ENCODE peak calls at places on chromosomes 16 and 17, in ten cellular contexts. G, O, K, B, H, C, M, W, P and E are unnamed samples.

GRCh38 chr17:6502142-6502541 is 54.2 kb downstream of the PITPNM3 start:
- DNase-seq in P (no peak), C (no peak), G (no peak), O (no peak), M (no peak), B (no peak), K (no peak), H (no peak), W (no peak), E (no peak)

GRCh38 chr16:77955127-77955526 is 67.2 kb upstream of the CLEC3A start:
- DNase-seq in M (no peak), P (no peak), H (no peak), B (no peak), K (no peak), G (no peak), C (no peak), W (no peak), O (no peak), E (no peak)

GRCh38 chr17:20562587-20562986 is 16.9 kb upstream of the CDRT15L2 start:
- DNase-seq in P (peak; percentile 3), K (no peak), C (no peak), G (no peak), B (no peak), O (no peak), W (no peak), M (no peak), H (no peak), E (no peak)

GRCh38 chr17:2192367-2193028 is 111.1 kb downstream of the SMG6 start:
- DNase-seq in P (peak; percentile 80), M (no peak), H (no peak), G (peak; percentile 19), B (peak; percentile 7), O (no peak), C (peak; percentile 99), K (peak; percentile 46), W (no peak), E (no peak)

GRCh38 chr16:49799172-49799571 is 56.7 kb downstream of the ZNF423 start:
- DNase-seq in M (peak; percentile 51), H (no peak), O (no peak), B (no peak), G (no peak), W (no peak), C (no peak), K (no peak), P (no peak), E (no peak)

GRCh38 chr17:47203984-47204721 is 5.0 kb upstream of the MYL4 start:
- DNase-seq in O (no peak), P (peak; percentile 76), B (no peak), H (no peak), G (no peak), W (no peak), K (no peak), C (no peak), M (no peak), E (no peak)

GRCh38 chr17:62792122-62792800 is 15.9 kb downstream of the MARCHF10 start:
- DNase-seq in P (no peak), B (no peak), K (no peak), G (no peak), C (peak; percentile 63), H (no peak), M (no peak), W (no peak), O (no peak), E (no peak)

GRCh38 chr16:9286930-9287329 is 195.5 kb downstream of the HAPSTR1 start:
- DNase-seq in O (no peak), M (peak; percentile 26), P (no peak), K (no peak), G (peak; percentile 85), H (no peak), W (no peak), C (no peak), B (no peak), E (no peak)

GRCh38 chr17:17109896-17110295 is 67.6 kb downstream of the MPRIP start:
- DNase-seq in H (no peak), C (no peak), M (no peak), G (peak; percentile 87), K (peak; percentile 41), W (no peak), B (no peak), O (peak; percentile 83), P (peak; percentile 39), E (no peak)

GRCh38 chr16:58855291-58855823 is 121.2 kb upstream of the GOT2 start:
- DNase-seq in P (no peak), K (no peak), W (no peak), C (no peak), B (no peak), G (no peak), O (no peak), M (no peak), H (no peak), E (no peak)

GRCh38 chr16:81599034-81599744 is 154.6 kb downstream of the CMIP start:
- DNase-seq in O (no peak), K (no peak), P (no peak), G (no peak), C (no peak), B (no peak), H (no peak), M (no peak), W (no peak), E (no peak)

GRCh38 chr16:48184681-48185080 is 28.9 kb upstream of the ABCC12 start:
- DNase-seq in O (no peak), G (no peak), M (no peak), H (no peak), P (no peak), B (no peak), C (no peak), W (no peak), K (no peak), E (no peak)

GRCh38 chr16:79089735-79090284 is 510.7 kb downstream of the MAF start:
- DNase-seq in P (peak; percentile 81), H (no peak), K (no peak), O (peak; percentile 49), G (peak; percentile 35), M (no peak), B (no peak), W (no peak), C (no peak), E (peak; percentile 21)

GRCh38 chr16:31868701-31869167 is 4.9 kb upstream of the ZNF267 start:
- DNase-seq in G (peak; percentile 87), O (peak; percentile 74), H (peak; percentile 63), K (peak; percentile 84), C (peak; percentile 81), B (peak; percentile 77), P (peak; percentile 89), W (peak; percentile 2), M (peak; percentile 61), E (peak; percentile 63)

GRCh38 chr17:42673885-42674754 is 2.7 kb downstream of the PLEKHH3 start:
- DNase-seq in B (no peak), K (peak; percentile 77), P (peak; percentile 37), H (no peak), M (peak; percentile 47), W (no peak), C (peak; percentile 64), O (no peak), G (peak; percentile 66), E (peak; percentile 82)

GRCh38 chr16:1310832-1311200 is 1.4 kb downstream of the UBE2I start:
- DNase-seq in W (no peak), B (no peak), C (peak; percentile 9), M (no peak), H (no peak), O (no peak), P (peak; percentile 70), G (no peak), K (no peak), E (no peak)

GRCh38 chr17:50175035-50175788 is 9.4 kb downstream of the SGCA start:
- DNase-seq in W (no peak), C (peak; percentile 17), M (no peak), K (no peak), B (no peak), H (no peak), O (no peak), G (no peak), P (no peak), E (no peak)

GRCh38 chr17:44235583-44235936 is 16.1 kb upstream of the UBTF start:
- DNase-seq in W (no peak), K (no peak), P (no peak), B (no peak), O (no peak), H (no peak), M (no peak), C (peak; percentile 23), G (no peak), E (no peak)

GRCh38 chr16:81167851-81168250 is 70.6 kb upstream of the BCO1 start:
- DNase-seq in P (no peak), O (no peak), K (no peak), G (no peak), H (no peak), W (no peak), C (no peak), M (no peak), B (no peak), E (peak; percentile 66)

GRCh38 chr17:78719630-78720298 is 62.3 kb downstream of the CYTH1 start:
- DNase-seq in O (no peak), M (no peak), H (no peak), W (no peak), G (no peak), C (no peak), B (no peak), K (no peak), P (no peak), E (no peak)

GRCh38 chr16:81734632-81735434 is 44.3 kb upstream of the PLCG2 start:
- DNase-seq in M (no peak), P (no peak), K (no peak), H (no peak), W (no peak), B (no peak), C (no peak), G (no peak), O (no peak), E (no peak)

GRCh38 chr17:29560306-29560705 is 6.5 kb downstream of the ABHD15 start:
- DNase-seq in H (no peak), B (no peak), P (no peak), G (no peak), C (no peak), M (no peak), K (no peak), W (no peak), O (no peak), E (no peak)

GRCh38 chr16:8549843-8550412 is 40.4 kb downstream of the TMEM114 start:
- DNase-seq in C (no peak), O (no peak), P (no peak), W (no peak), H (no peak), K (no peak), B (no peak), G (no peak), M (no peak), E (no peak)

GRCh38 chr17:48276776-48277175 is 153.2 kb downstream of the SKAP1 start:
- DNase-seq in G (no peak), H (no peak), O (no peak), C (no peak), W (no peak), M (no peak), P (no peak), K (no peak), B (no peak), E (no peak)

GRCh38 chr16:1153480-1154160 is 714 bp downstream of the CACNA1H start:
- DNase-seq in H (no peak), C (no peak), W (no peak), G (no peak), K (no peak), M (no peak), O (no peak), B (no peak), P (no peak), E (no peak)

GRCh38 chr16:81253141-81253540 is 14.7 kb downstream of the BCO1 start:
- DNase-seq in B (no peak), K (no peak), G (no peak), C (no peak), P (no peak), M (no peak), H (no peak), O (no peak), W (no peak), E (no peak)

GRCh38 chr17:39244016-39244599 is 18.4 kb upstream of the STAC2 start:
- DNase-seq in P (peak; percentile 42), M (peak; percentile 67), G (no peak), W (no peak), K (no peak), B (no peak), H (no peak), C (no peak), O (no peak), E (no peak)

GRCh38 chr17:352421-353212 is at the start of gene RPH3AL:
- DNase-seq in P (no peak), H (no peak), G (peak; percentile 80), M (peak; percentile 40), C (no peak), B (no peak), W (no peak), K (peak; percentile 70), O (peak; percentile 82), E (peak; percentile 69)